ENCODE peak calls at places on chromosomes 12 and 14, in four cellular contexts. O is mucosa of descending colon, X is adipocyte, I is mammary epithelial cell. L is an unnamed sample. For H3K4me1, the result is how much of the 10 kb centered on the place peaks cover.

GRCh38 chr12:132539016-132539773 is 49.2 kb downstream of the FBRSL1 start:
- DNase-seq in O (no peak), X (no peak), I (no peak), L (no peak)

GRCh38 chr14:30974628-30975027 is 50.8 kb upstream of the AP4S1 start:
- DNase-seq in O (no peak), X (peak), I (no peak), L (no peak)

GRCh38 chr12:80553316-80553715 is 109.3 kb downstream of the PTPRQ start:
- DNase-seq in I (peak), O (no peak), X (peak), L (no peak)

GRCh38 chr14:87409401-87409800 is 583.6 kb downstream of the GALC start:
- DNase-seq in O (no peak), X (no peak), I (peak), L (no peak)

GRCh38 chr12:123398177-123398916 is 14.4 kb downstream of the KMT5A start:
- DNase-seq in I (no peak), X (no peak), O (peak), L (no peak)

GRCh38 chr14:98234208-98234607 is 1037.8 kb downstream of the BCL11B start:
- DNase-seq in I (peak), O (no peak), X (no peak), L (no peak)

GRCh38 chr14:77830692-77831091 is 30.8 kb downstream of the ADCK1 start:
- DNase-seq in I (peak), X (no peak), O (no peak), L (no peak)

GRCh38 chr14:52150162-52150561 is 81.3 kb upstream of the NID2 start:
- DNase-seq in O (peak), I (no peak), X (no peak), L (no peak)

GRCh38 chr12:72540811-72541210 is 268.6 kb downstream of the TRHDE start:
- DNase-seq in O (no peak), X (peak), I (peak), L (no peak)

GRCh38 chr12:130576286-130576933 is 139.7 kb downstream of the RIMBP2 start:
- DNase-seq in I (no peak), O (no peak), X (no peak), L (no peak)

GRCh38 chr14:105249175-105250007 is 1.1 kb downstream of the BTBD6 start:
- DNase-seq in I (no peak), X (no peak), O (peak), L (no peak)

GRCh38 chr12:25981597-25981996 is 23.1 kb downstream of the RASSF8 start:
- DNase-seq in I (no peak), X (no peak), O (no peak), L (no peak)

GRCh38 chr14:103123128-103123633 is at the start of gene TNFAIP2:
- DNase-seq in I (no peak), X (no peak), O (peak), L (peak)

GRCh38 chr12:108634225-108634795 is 616 bp upstream of the SELPLG start:
- DNase-seq in X (no peak), I (no peak), O (no peak), L (peak)

GRCh38 chr12:5039815-5040214 is 3.9 kb upstream of the KCNA5 start:
- DNase-seq in I (no peak), X (no peak), O (no peak), L (no peak)

GRCh38 chr12:42380733-42381132 is 54.8 kb downstream of the PPHLN1 start:
- DNase-seq in I (no peak), X (no peak), O (no peak), L (no peak)

GRCh38 chr12:106865685-106866084 is 90.0 kb upstream of the TMEM263 start:
- DNase-seq in I (no peak), O (no peak), X (peak), L (no peak)

GRCh38 chr14:37591311-37591940 is 3.6 kb downstream of the FOXA1 start:
- DNase-seq in O (peak), X (no peak), I (no peak), L (no peak)

GRCh38 chr12:131675126-131676080 is 35.5 kb upstream of the SFSWAP start:
- DNase-seq in X (no peak), I (no peak), O (no peak), L (no peak)

GRCh38 chr12:54373619-54374554 is 9.6 kb upstream of the GPR84 start:
- DNase-seq in I (peak), O (no peak), X (no peak), L (no peak)

GRCh38 chr14:42193426-42193766 is 586.7 kb downstream of the LRFN5 start:
- DNase-seq in X (no peak), O (no peak), I (no peak), L (no peak)

GRCh38 chr14:77041837-77042557 is 13.5 kb upstream of the IRF2BPL start:
- DNase-seq in X (peak), I (peak), O (no peak), L (no peak)

GRCh38 chr12:46926536-46926935 is 100.7 kb upstream of the SLC38A4 start:
- DNase-seq in I (no peak), X (no peak), O (no peak), L (no peak)

GRCh38 chr14:97785495-97785894 is 988.3 kb downstream of the VRK1 start:
- DNase-seq in X (no peak), O (no peak), I (no peak), L (no peak)

GRCh38 chr14:103118019-103118662 is 5.1 kb upstream of the TNFAIP2 start:
- DNase-seq in I (no peak), X (no peak), O (peak), L (no peak)

GRCh38 chr12:25436206-25436912 is 116.7 kb downstream of the LMNTD1 start:
- DNase-seq in I (peak), X (peak), O (peak), L (peak)

GRCh38 chr14:102590667-102591099 is 1.8 kb upstream of the RCOR1 start:
- DNase-seq in I (peak), O (peak), X (peak), L (no peak)

GRCh38 chr12:6076340-6076739 is 48.1 kb downstream of the VWF start:
- DNase-seq in O (no peak), X (peak), I (no peak), L (no peak)

GRCh38 chr14:70655110-70655826 is 13.6 kb downstream of the TTC9 start:
- DNase-seq in I (no peak), O (peak), X (no peak), L (peak)

DNA sequence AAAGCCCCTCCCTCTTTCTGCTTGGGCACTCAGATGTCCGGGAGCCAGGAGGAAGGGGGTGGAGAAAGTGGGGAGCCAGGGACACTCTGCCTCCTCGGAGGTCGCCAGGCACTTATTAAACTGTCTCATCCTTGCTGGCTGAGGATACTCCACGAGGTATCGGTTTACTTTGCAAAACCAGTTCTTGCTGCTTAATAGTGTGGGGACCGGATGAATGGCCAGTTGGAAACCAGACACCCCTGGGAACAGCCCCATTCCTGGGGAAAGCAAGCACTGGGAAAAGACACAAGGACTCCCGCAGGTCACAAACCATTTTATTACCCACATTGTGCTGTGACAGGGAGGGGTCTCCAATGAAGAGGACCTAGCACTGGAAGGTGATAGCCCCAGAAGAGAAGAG is 34.2 kb downstream of the CCDC88C start:
- DNase-seq in I (no peak), O (no peak), X (no peak), L (no peak)
- H3K4me1 ChIP-seq in I (under half), O (under half), X (under half), L (half or more)

GRCh38 chr14:55277972-55278740 is 6.9 kb downstream of the FBXO34 start:
- DNase-seq in I (no peak), O (no peak), X (no peak), L (no peak)
- H3K4me1 ChIP-seq in I (under half), O (under half), X (under half), L (under half)

GRCh38 chr14:104135904-104136471 is 2.4 kb upstream of the KIF26A start:
- DNase-seq in I (no peak), O (no peak), X (peak), L (no peak)
- H3K4me1 ChIP-seq in I (under half), O (under half), X (under half), L (under half)

GRCh38 chr14:24310666-24311604 is at the start of gene LTB4R:
- DNase-seq in O (peak), X (peak), I (peak), L (peak)

GRCh38 chr14:24314377-24315193 is 3.3 kb downstream of the LTB4R start:
- DNase-seq in X (no peak), I (no peak), O (no peak), L (no peak)

GRCh38 chr14:24313912-24314311 is 2.6 kb downstream of the LTB4R start:
- DNase-seq in X (no peak), O (no peak), I (no peak), L (no peak)

GRCh38 chr14:24311837-24312615 is 724 bp downstream of the LTB4R start:
- DNase-seq in O (no peak), I (no peak), X (peak), L (no peak)

GRCh38 chr14:24312736-24313507 is 1.6 kb downstream of the LTB4R start:
- DNase-seq in O (peak), I (no peak), X (no peak), L (no peak)
- H3K4me1 ChIP-seq in O (half or more), I (half or more), X (under half), L (half or more)

GRCh38 chr14:22096511-22096890 is 422.9 kb upstream of the OR4E1 start:
- DNase-seq in I (no peak), O (no peak), X (no peak), L (no peak)
- H3K4me1 ChIP-seq in I (under half), O (under half), X (under half), L (under half)

GRCh38 chr12:21502164-21502496 is 541 bp downstream of the GOLT1B start:
- DNase-seq in O (no peak), X (peak), I (peak), L (no peak)
- H3K4me1 ChIP-seq in O (under half), X (half or more), I (under half), L (under half)

GRCh38 chr12:21675096-21675495 is 17.5 kb upstream of the LDHB start:
- DNase-seq in X (no peak), O (no peak), I (no peak), L (no peak)

GRCh38 chr12:21677204-21677603 is 19.6 kb upstream of the LDHB start:
- DNase-seq in X (no peak), I (no peak), O (no peak), L (no peak)

GRCh38 chr12:21677622-21678277 is 20.1 kb upstream of the LDHB start:
- DNase-seq in O (no peak), X (no peak), I (no peak), L (no peak)

GRCh38 chr12:21675641-21676040 is 18.0 kb upstream of the LDHB start:
- DNase-seq in O (no peak), X (no peak), I (no peak), L (no peak)

GRCh38 chr12:21676781-21677180 is 19.1 kb upstream of the LDHB start:
- DNase-seq in O (no peak), I (no peak), X (no peak), L (no peak)
- H3K4me1 ChIP-seq in O (under half), I (under half), X (under half), L (half or more)